ENCODE peak calls at places on chromosomes 11 and 22, in four cellular contexts. B is left colon, V is EL, F is GM13976. P is an unnamed sample.

GRCh38 chr11:34749666-34750659 is 129.1 kb downstream of the EHF start:
- DNase-seq in B (no peak), V (peak), F (no peak), P (no peak)

GRCh38 chr11:30635401-30635989 is 49.3 kb upstream of the MPPED2 start:
- DNase-seq in B (peak), V (no peak), F (no peak), P (no peak)

GRCh38 chr11:10394229-10395100 is 60.6 kb upstream of the AMPD3 start:
- DNase-seq in B (no peak), V (peak), F (no peak), P (no peak)

GRCh38 chr22:41237707-41238569 is 2.8 kb downstream of the CHADL start:
- DNase-seq in B (peak), V (peak), F (peak), P (peak)

GRCh38 chr22:35873426-35873825 is 155.2 kb downstream of the RBFOX2 start:
- DNase-seq in B (no peak), V (no peak), F (peak), P (peak)

GRCh38 chr11:10973416-10973815 is 115.6 kb upstream of the ZBED5 start:
- DNase-seq in B (no peak), V (no peak), F (no peak), P (no peak)

GRCh38 chr11:125433454-125434121 is 62.5 kb downstream of the FEZ1 start:
- DNase-seq in B (no peak), V (peak), F (peak), P (peak)

GRCh38 chr22:20080445-20080775 is 369 bp downstream of the DGCR8 start:
- DNase-seq in B (peak), V (peak), F (peak), P (peak)

GRCh38 chr11:34204396-34205279 is 99.2 kb downstream of the NAT10 start:
- DNase-seq in B (no peak), V (peak), F (no peak), P (no peak)

GRCh38 chr11:19218216-19218615 is 16.4 kb upstream of the CSRP3 start:
- DNase-seq in B (no peak), V (no peak), F (no peak), P (no peak)

GRCh38 chr22:41501209-41501608 is 32.3 kb downstream of the ACO2 start:
- DNase-seq in B (no peak), V (no peak), F (peak), P (peak)

GRCh38 chr22:37627545-37627944 is 11.9 kb upstream of the SH3BP1 start:
- DNase-seq in B (no peak), V (no peak), F (no peak), P (no peak)